ENCODE peak calls at places on chromosomes 13 and 19, in four cellular contexts. One of them, this sample, is unnamed.

GRCh38 chr13:37102896-37103295 is 2.6 kb downstream of the CSNK1A1L start:
- DNase-seq in suprapubic skin: no peak
- DNase-seq in cardiac muscle cell: no peak
- DNase-seq in WTC11: no peak
- DNase-seq in this sample: no peak

GRCh38 chr19:49447485-49448431 is 3.9 kb downstream of the PIH1D1 start:
- DNase-seq in suprapubic skin: no peak
- DNase-seq in cardiac muscle cell: no peak
- DNase-seq in WTC11: peak; percentile 91
- DNase-seq in this sample: no peak

GRCh38 chr19:4807188-4807587 is 15.7 kb downstream of the FEM1A start:
- DNase-seq in suprapubic skin: no peak
- DNase-seq in cardiac muscle cell: no peak
- DNase-seq in WTC11: no peak
- DNase-seq in this sample: peak; percentile 85

GRCh38 chr19:13033819-13034611 is 38.7 kb downstream of the NFIX start:
- DNase-seq in suprapubic skin: no peak
- DNase-seq in cardiac muscle cell: peak; percentile 41
- DNase-seq in WTC11: peak; percentile 85
- DNase-seq in this sample: no peak

GRCh38 chr19:13615890-13616289 is 109.6 kb upstream of the CACNA1A start:
- DNase-seq in suprapubic skin: no peak
- DNase-seq in cardiac muscle cell: no peak
- DNase-seq in WTC11: no peak
- DNase-seq in this sample: no peak

GRCh38 chr13:114015111-114015551 is 41.3 kb upstream of the C13orf46 start:
- DNase-seq in suprapubic skin: no peak
- DNase-seq in cardiac muscle cell: no peak
- DNase-seq in WTC11: no peak
- DNase-seq in this sample: no peak

GRCh38 chr13:23574421-23574820 is 4.2 kb downstream of the TNFRSF19 start:
- DNase-seq in suprapubic skin: no peak
- DNase-seq in cardiac muscle cell: no peak
- DNase-seq in WTC11: no peak
- DNase-seq in this sample: no peak

GRCh38 chr13:72229067-72229466 is 362.1 kb upstream of the DACH1 start:
- DNase-seq in suprapubic skin: no peak
- DNase-seq in cardiac muscle cell: no peak
- DNase-seq in WTC11: no peak
- DNase-seq in this sample: no peak

GRCh38 chr19:23972161-23972560 is 57.5 kb downstream of the ZNF726 start:
- DNase-seq in suprapubic skin: no peak
- DNase-seq in cardiac muscle cell: no peak
- DNase-seq in WTC11: no peak
- DNase-seq in this sample: no peak

GRCh38 chr13:75312884-75313520 is 169.0 kb downstream of the TBC1D4 start:
- DNase-seq in suprapubic skin: no peak
- DNase-seq in cardiac muscle cell: no peak
- DNase-seq in WTC11: no peak
- DNase-seq in this sample: no peak

DNA sequence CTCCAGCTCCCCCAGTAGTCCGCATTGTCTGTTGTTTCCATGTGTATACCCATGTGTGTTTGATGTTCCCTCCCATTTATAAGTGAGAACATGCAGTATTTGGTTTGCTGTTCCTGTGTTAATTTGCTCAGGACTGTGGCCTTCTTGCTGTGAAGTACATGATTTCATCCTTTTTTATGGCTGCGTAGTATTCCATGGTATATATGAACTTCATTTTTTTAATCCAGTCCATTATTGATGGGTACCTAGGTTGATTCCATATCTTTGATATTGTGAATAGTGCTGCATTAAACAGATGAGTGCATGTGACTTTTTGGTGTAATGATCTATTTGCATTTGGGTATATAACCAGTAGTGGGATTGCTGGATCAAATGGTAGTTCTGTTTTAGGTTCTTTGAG is 175.2 kb downstream of the PDS5B start:
- DNase-seq in suprapubic skin: no peak
- DNase-seq in cardiac muscle cell: no peak
- DNase-seq in WTC11: no peak
- DNase-seq in this sample: no peak
- TF ChIP-seq CTCF in suprapubic skin: no peak
- TF ChIP-seq CTCF in cardiac muscle cell: no peak
- TF ChIP-seq CTCF in WTC11: no peak
- TF ChIP-seq CTCF in this sample: no peak

DNA sequence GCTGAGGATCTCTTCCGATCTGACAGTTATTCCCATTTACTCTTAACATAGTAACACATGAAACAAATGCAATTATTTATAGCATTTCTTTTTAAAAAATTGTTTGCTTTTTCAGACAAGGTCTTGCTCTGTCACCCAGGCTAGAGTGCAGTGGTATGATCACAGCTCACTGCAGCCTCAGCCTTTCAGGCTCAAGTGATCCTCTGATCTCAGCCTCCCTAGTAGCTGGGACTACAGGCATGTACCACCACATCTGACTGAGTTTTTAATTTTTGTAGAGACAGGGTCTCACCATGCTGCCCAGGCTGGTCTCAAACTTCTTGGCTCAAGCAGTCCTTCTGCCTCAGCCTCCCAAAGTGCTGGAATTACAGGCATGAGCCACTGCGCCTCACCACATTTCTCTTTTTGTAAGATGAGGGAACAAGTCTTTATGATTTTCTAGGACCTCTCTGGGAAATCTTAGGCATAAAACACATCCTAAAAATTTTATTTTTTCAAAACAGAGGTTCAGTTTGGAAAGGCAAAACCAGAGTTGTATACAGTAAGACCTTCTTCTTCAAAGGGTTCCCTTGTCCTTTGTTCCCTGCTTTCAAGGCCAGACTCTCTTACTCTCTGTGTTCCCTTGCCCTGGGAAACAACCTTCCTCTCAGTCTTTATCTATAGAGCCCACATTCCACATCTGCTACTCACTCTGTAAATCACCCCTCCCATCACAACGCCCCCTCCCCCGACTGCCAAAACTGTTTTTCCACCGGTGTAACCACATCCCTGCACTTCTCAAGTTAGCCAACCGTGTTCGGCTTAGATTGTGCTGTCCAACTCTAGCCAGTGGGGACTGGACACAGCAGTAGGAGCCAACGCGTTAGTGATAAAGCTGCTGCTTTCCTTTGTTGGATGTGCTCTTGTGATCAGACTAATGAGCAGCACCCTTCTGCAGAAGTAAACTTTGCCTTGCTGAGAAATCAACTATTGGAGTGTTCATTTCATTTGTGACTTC is 56.2 kb downstream of the DHRS12 start:
- DNase-seq in suprapubic skin: no peak
- DNase-seq in cardiac muscle cell: no peak
- DNase-seq in WTC11: no peak
- DNase-seq in this sample: no peak
- TF ChIP-seq CTCF in suprapubic skin: no peak
- TF ChIP-seq CTCF in cardiac muscle cell: no peak
- TF ChIP-seq CTCF in WTC11: no peak
- TF ChIP-seq CTCF in this sample: no peak

GRCh38 chr13:47159853-47160550 is 263.1 kb upstream of the HTR2A start:
- DNase-seq in suprapubic skin: no peak
- DNase-seq in cardiac muscle cell: no peak
- DNase-seq in WTC11: no peak
- DNase-seq in this sample: no peak
- TF ChIP-seq CTCF in suprapubic skin: no peak
- TF ChIP-seq CTCF in cardiac muscle cell: no peak
- TF ChIP-seq CTCF in WTC11: no peak
- TF ChIP-seq CTCF in this sample: no peak

DNA sequence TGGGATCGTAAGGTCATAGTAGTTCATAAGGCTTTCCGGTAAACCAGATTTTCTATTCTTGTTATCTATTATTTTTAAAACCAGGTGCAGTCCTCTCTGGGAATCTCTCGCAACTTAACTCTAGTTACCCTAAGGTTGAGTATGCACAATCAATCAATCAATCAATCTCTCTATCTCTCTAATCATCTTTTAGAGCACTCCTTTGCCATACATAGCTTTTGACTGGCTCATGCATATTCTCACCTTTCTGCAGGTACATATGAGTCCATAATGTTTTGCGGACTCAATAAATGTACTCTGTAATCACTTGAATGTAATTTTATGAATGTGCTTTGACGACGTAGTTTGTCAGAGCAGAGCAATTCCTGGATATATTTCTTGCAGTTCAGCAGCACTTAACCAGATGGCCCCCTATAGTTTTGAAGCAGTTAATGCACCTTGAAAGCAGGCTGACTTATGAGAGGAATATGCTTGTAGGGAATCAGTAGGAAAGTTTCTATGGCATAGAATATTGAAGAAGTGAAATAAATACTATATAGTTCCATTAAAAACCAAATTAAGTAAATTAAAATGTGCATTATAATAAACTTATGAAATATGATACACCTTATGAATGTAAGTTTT is 524.7 kb downstream of the GPC5 start:
- DNase-seq in suprapubic skin: no peak
- DNase-seq in cardiac muscle cell: peak; percentile 40
- DNase-seq in WTC11: no peak
- DNase-seq in this sample: no peak
- TF ChIP-seq CTCF in suprapubic skin: no peak
- TF ChIP-seq CTCF in cardiac muscle cell: peak; percentile 25
- TF ChIP-seq CTCF in WTC11: no peak
- TF ChIP-seq CTCF in this sample: no peak

DNA sequence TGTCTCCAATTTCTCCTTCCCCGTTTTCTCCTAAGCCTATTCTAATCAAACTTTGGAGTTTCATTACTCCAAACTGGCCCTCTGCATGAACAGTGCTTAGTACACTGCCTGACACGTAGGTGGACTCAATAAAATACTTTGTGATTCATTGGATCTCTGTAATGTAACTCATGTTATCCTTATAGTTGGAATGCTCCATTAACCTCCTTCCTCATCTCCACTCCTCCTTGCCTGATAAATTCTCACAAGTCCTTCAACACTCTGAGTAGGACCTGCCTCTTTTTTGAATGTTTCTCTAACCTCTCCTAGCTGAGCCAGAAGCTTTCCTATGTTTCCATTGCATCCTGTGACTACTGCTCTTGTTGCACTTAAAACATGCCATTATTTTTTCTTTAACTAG is 86.0 kb upstream of the FBXL3 start:
- DNase-seq in suprapubic skin: no peak
- DNase-seq in cardiac muscle cell: no peak
- DNase-seq in WTC11: no peak
- DNase-seq in this sample: no peak
- TF ChIP-seq CTCF in suprapubic skin: no peak
- TF ChIP-seq CTCF in cardiac muscle cell: no peak
- TF ChIP-seq CTCF in WTC11: no peak
- TF ChIP-seq CTCF in this sample: no peak

GRCh38 chr13:91185294-91185863 is 162.1 kb upstream of the MIR17HG start:
- DNase-seq in suprapubic skin: no peak
- DNase-seq in cardiac muscle cell: peak; percentile 15
- DNase-seq in WTC11: no peak
- DNase-seq in this sample: no peak
- TF ChIP-seq CTCF in suprapubic skin: no peak
- TF ChIP-seq CTCF in cardiac muscle cell: peak; percentile 30
- TF ChIP-seq CTCF in WTC11: no peak
- TF ChIP-seq CTCF in this sample: peak; percentile 35

GRCh38 chr19:48290341-48290922 is 20.6 kb downstream of the ZNF114 start:
- DNase-seq in suprapubic skin: no peak
- DNase-seq in cardiac muscle cell: peak; percentile 28
- DNase-seq in WTC11: peak; percentile 81
- DNase-seq in this sample: no peak
- TF ChIP-seq CTCF in suprapubic skin: no peak
- TF ChIP-seq CTCF in cardiac muscle cell: peak; percentile 21
- TF ChIP-seq CTCF in WTC11: no peak
- TF ChIP-seq CTCF in this sample: no peak

GRCh38 chr19:39415111-39416046 is 2.9 kb downstream of the PLEKHG2 start:
- DNase-seq in suprapubic skin: no peak
- DNase-seq in cardiac muscle cell: no peak
- DNase-seq in WTC11: peak; percentile 72
- DNase-seq in this sample: no peak
- TF ChIP-seq CTCF in suprapubic skin: no peak
- TF ChIP-seq CTCF in cardiac muscle cell: peak; percentile 5
- TF ChIP-seq CTCF in WTC11: no peak
- TF ChIP-seq CTCF in this sample: no peak

GRCh38 chr13:42847891-42848663 is 66.7 kb downstream of the FAM216B start:
- DNase-seq in suprapubic skin: no peak
- DNase-seq in cardiac muscle cell: no peak
- DNase-seq in WTC11: no peak
- DNase-seq in this sample: no peak
- TF ChIP-seq CTCF in suprapubic skin: no peak
- TF ChIP-seq CTCF in cardiac muscle cell: no peak
- TF ChIP-seq CTCF in WTC11: no peak
- TF ChIP-seq CTCF in this sample: no peak

This sample was measured in CD14-positive monocyte.